ENCODE peak calls at places on chromosomes 6 and 20, in six cellular contexts. O is A673, B is stomach, V is fibroblast of lung, R is neural progenitor cell, Y is heart left ventricle. Z is an unnamed sample.

GRCh38 chr20:57038608-57039440 is 227.6 kb downstream of the BMP7 start:
- DNase-seq in O (no peak), B (no peak), V (no peak), R (no peak), Y (no peak), Z (no peak)

GRCh38 chr6:155629652-155630051 is 174.0 kb upstream of the NOX3 start:
- DNase-seq in O (no peak), B (no peak), V (no peak), R (no peak), Y (no peak), Z (no peak)

GRCh38 chr6:25166955-25167753 is 112.0 kb upstream of the CARMIL1 start:
- DNase-seq in O (no peak), B (no peak), V (no peak), R (no peak), Y (no peak), Z (peak)

GRCh38 chr20:35870541-35871307 is 83.6 kb downstream of the SCAND1 start:
- DNase-seq in O (no peak), B (no peak), V (no peak), R (no peak), Y (no peak), Z (no peak)

GRCh38 chr20:40689943-40690835 is 1.2 kb upstream of the MAFB start:
- DNase-seq in O (peak), B (peak), V (peak), R (peak), Y (peak), Z (peak)

GRCh38 chr6:38034269-38034914 is 214.9 kb downstream of the ZFAND3 start:
- DNase-seq in O (peak), B (no peak), V (peak), R (peak), Y (no peak), Z (no peak)

GRCh38 chr6:127160484-127160883 is 42.0 kb downstream of the RSPO3 start:
- DNase-seq in O (no peak), B (no peak), V (no peak), R (no peak), Y (no peak), Z (no peak)

GRCh38 chr6:161066511-161066910 is 74.9 kb downstream of the MAP3K4 start:
- DNase-seq in O (peak), B (no peak), V (peak), R (no peak), Y (no peak), Z (no peak)

GRCh38 chr20:24164360-24164759 is 175.8 kb upstream of the GGTLC1 start:
- DNase-seq in O (peak), B (no peak), V (no peak), R (peak), Y (no peak), Z (no peak)

GRCh38 chr6:132017921-132018320 is 66.7 kb upstream of the CCN2 start:
- DNase-seq in O (no peak), B (no peak), V (no peak), R (no peak), Y (no peak), Z (no peak)

GRCh38 chr6:123091091-123091895 is 95.3 kb downstream of the CLVS2 start:
- DNase-seq in O (no peak), B (peak), V (peak), R (no peak), Y (no peak), Z (peak)

GRCh38 chr20:34701405-34702085 is 2.6 kb upstream of the TP53INP2 start:
- DNase-seq in O (no peak), B (no peak), V (no peak), R (no peak), Y (no peak), Z (no peak)

GRCh38 chr20:47843886-47844567 is 58.7 kb upstream of the SULF2 start:
- DNase-seq in O (no peak), B (no peak), V (no peak), R (no peak), Y (no peak), Z (no peak)

GRCh38 chr20:3932277-3933073 is 43.3 kb downstream of the PANK2 start:
- DNase-seq in O (no peak), B (no peak), V (peak), R (no peak), Y (no peak), Z (no peak)

GRCh38 chr6:139855741-139856206 is 481.3 kb upstream of the CITED2 start:
- DNase-seq in O (no peak), B (no peak), V (no peak), R (peak), Y (no peak), Z (no peak)

GRCh38 chr6:7052441-7052936 is 55.3 kb upstream of the RREB1 start:
- DNase-seq in O (peak), B (peak), V (peak), R (peak), Y (peak), Z (peak)

GRCh38 chr6:39688494-39688893 is 36.7 kb downstream of the KIF6 start:
- DNase-seq in O (peak), B (no peak), V (peak), R (no peak), Y (no peak), Z (no peak)

GRCh38 chr6:34810936-34811632 is 19.2 kb downstream of the BLTP3A start:
- DNase-seq in O (no peak), B (peak), V (peak), R (no peak), Y (no peak), Z (peak)

GRCh38 chr6:131062245-131063027 is 609 bp downstream of the EPB41L2 start:
- DNase-seq in O (peak), B (peak), V (no peak), R (peak), Y (peak), Z (peak)

GRCh38 chr6:43702522-43703440 is 15.2 kb upstream of the MRPS18A start:
- DNase-seq in O (peak), B (peak), V (peak), R (peak), Y (peak), Z (peak)

GRCh38 chr6:121482004-121482693 is 46.7 kb downstream of the GJA1 start:
- DNase-seq in O (no peak), B (no peak), V (peak), R (no peak), Y (no peak), Z (no peak)

GRCh38 chr6:41073203-41073967 is 611 bp downstream of the NFYA start:
- DNase-seq in O (peak), B (peak), V (peak), R (peak), Y (peak), Z (peak)

GRCh38 chr6:41071501-41071922 is 644 bp downstream of the OARD1 start:
- DNase-seq in O (no peak), B (no peak), V (no peak), R (no peak), Y (no peak), Z (no peak)

GRCh38 chr6:41073968-41074691 is 1.4 kb downstream of the NFYA start:
- DNase-seq in O (peak), B (no peak), V (peak), R (peak), Y (no peak), Z (no peak)

GRCh38 chr6:41071923-41072835 is at the start of gene OARD1:
- DNase-seq in O (peak), B (peak), V (peak), R (peak), Y (peak), Z (peak)

GRCh38 chr6:41072836-41073202 is at the start of gene NFYA:
- DNase-seq in O (peak), B (peak), V (peak), R (peak), Y (peak), Z (no peak)
- H3K4me3 ChIP-seq in O (peak), B (peak), V (peak), R (peak), Y (peak), Z (peak)

DNA sequence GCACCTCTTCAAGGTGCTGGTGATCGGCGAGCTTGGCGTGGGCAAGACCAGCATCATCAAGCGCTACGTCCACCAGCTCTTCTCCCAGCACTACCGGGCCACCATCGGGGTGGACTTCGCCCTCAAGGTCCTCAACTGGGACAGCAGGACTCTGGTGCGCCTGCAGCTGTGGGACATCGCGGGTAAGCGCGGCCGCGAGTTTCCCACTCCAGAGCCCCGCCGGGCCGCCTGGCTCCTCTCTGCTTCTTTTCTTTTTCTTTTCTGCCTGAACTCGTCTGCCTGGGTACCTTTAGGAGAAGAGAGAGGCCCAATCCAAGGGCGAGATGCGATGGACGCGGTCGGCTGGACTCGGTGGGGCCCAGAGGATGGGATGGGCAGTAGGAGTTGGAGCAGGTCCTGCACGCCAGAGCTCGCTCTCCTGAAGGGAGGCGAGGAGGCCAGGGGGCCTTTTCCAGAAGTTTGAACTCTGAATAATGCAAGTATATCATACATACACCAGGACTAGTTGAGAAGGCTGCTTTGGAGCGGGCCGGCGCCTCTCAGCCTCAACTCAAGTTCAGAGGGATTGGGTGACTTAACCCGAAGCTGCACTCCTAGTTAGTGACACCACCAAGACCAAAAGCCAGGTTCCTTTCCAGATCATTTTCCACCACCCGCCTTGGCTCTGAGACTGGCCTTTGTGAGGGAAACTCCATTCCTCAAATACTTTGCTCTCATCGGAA is 468 bp downstream of the RAB32 start:
- DNase-seq in O (no peak), B (peak), V (peak), R (peak), Y (no peak), Z (peak)
- H3K4me3 ChIP-seq in O (peak), B (peak), V (peak), R (peak), Y (peak), Z (peak)

GRCh38 chr6:137116807-137117206 is 56.6 kb downstream of the IL22RA2 start:
- DNase-seq in O (no peak), B (no peak), V (no peak), R (no peak), Y (no peak), Z (no peak)
- H3K4me3 ChIP-seq in O (no peak), B (no peak), V (no peak), R (no peak), Y (no peak), Z (no peak)

DNA sequence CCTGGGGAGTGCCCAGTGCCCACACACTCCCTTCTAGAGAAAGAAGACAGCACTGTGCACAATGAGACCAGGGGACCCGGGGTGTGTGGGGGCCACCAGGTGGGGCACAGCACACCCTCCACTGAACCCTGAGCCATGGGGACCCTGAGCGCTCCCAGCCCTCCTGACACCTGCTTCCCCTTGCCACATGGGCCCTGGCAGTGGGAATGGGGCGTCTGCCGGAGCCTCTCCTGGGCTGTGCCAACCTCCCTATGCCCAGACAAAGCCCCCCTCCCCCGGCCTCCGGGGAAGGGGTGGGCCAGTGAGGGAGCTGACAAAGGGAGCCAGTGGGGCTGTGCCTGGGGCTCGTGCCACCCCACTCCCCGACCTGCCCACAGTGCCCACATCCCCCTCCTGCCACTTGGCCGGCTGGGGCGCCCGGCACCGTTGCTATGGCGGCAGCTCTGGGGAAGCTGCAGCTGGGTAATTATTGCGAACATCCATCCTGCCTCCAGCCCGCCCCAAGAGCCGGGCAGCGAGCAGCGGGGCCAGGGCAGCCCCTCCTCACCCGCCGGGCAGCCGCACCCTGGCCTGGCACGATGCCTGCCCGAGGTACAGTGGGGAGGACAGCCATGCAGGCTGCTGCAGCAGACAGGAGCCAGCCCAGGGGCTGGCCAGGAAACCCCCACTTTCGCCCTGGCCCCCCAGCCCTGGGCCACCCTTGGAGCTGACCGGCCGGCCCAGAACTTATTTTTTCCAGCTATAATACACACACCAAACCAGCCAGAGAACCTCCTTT is 41.9 kb upstream of the NOL4L start:
- DNase-seq in O (no peak), B (peak), V (no peak), R (no peak), Y (no peak), Z (peak)
- H3K4me3 ChIP-seq in O (no peak), B (no peak), V (no peak), R (no peak), Y (peak), Z (no peak)

GRCh38 chr20:856361-856775 is 22.9 kb downstream of the FAM110A start:
- DNase-seq in O (no peak), B (no peak), V (peak), R (no peak), Y (no peak), Z (no peak)
- H3K4me3 ChIP-seq in O (no peak), B (no peak), V (no peak), R (no peak), Y (no peak), Z (no peak)

DNA sequence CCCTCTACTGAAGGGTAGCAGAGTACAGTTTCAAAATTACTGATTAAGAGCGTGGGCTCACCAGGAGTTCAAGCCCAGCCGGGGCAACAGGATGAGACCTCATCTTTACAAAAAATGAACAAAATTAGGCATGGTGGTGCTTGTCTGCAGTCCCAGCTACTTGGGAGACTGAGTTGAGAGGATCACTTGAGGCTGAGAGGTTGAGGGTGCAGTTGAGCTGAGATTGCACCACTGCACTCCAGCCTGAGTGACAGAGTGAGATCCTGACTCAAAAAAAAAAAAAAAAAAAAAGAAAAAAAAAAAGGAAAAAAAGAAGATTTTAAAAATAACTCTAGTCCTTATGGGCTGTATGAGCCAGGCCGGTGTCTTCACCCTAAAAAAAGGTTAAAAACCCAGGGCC is 18.7 kb downstream of the PABPC1L start:
- DNase-seq in O (no peak), B (no peak), V (no peak), R (no peak), Y (no peak), Z (no peak)
- H3K4me3 ChIP-seq in O (no peak), B (no peak), V (no peak), R (no peak), Y (no peak), Z (no peak)

Z was measured in body of pancreas.